ENCODE peak calls at places on chromosomes 2 and 18, in seven cellular contexts. One of them, this sample, is unnamed.

GRCh38 chr2:60319031-60319547 is 234.4 kb downstream of the BCL11A start:
- DNase-seq in gastrocnemius medialis: no peak
- DNase-seq in thoracic aorta: no peak
- DNase-seq in CD4-positive, alpha-beta T cell: no peak
- DNase-seq in esophagus muscularis mucosa: no peak
- DNase-seq in CD4-positive, CD25-positive, alpha-beta regulatory T cell: no peak
- DNase-seq in ascending aorta: no peak
- DNase-seq in this sample: no peak

GRCh38 chr2:189086710-189087109 is 92.9 kb downstream of the COL5A2 start:
- DNase-seq in gastrocnemius medialis: no peak
- DNase-seq in thoracic aorta: no peak
- DNase-seq in CD4-positive, alpha-beta T cell: no peak
- DNase-seq in esophagus muscularis mucosa: no peak
- DNase-seq in CD4-positive, CD25-positive, alpha-beta regulatory T cell: no peak
- DNase-seq in ascending aorta: no peak
- DNase-seq in this sample: no peak

GRCh38 chr18:77061946-77062517 is 70.6 kb downstream of the MBP start:
- DNase-seq in gastrocnemius medialis: no peak
- DNase-seq in thoracic aorta: no peak
- DNase-seq in CD4-positive, alpha-beta T cell: no peak
- DNase-seq in esophagus muscularis mucosa: no peak
- DNase-seq in CD4-positive, CD25-positive, alpha-beta regulatory T cell: no peak
- DNase-seq in ascending aorta: no peak
- DNase-seq in this sample: no peak

GRCh38 chr2:18435425-18436037 is 124.9 kb downstream of the RDH14 start:
- DNase-seq in gastrocnemius medialis: no peak
- DNase-seq in thoracic aorta: no peak
- DNase-seq in CD4-positive, alpha-beta T cell: no peak
- DNase-seq in esophagus muscularis mucosa: no peak
- DNase-seq in CD4-positive, CD25-positive, alpha-beta regulatory T cell: peak
- DNase-seq in ascending aorta: no peak
- DNase-seq in this sample: no peak

GRCh38 chr2:127707890-127708648 is 6.8 kb downstream of the SFT2D3 start:
- DNase-seq in gastrocnemius medialis: no peak
- DNase-seq in thoracic aorta: no peak
- DNase-seq in CD4-positive, alpha-beta T cell: no peak
- DNase-seq in esophagus muscularis mucosa: peak
- DNase-seq in CD4-positive, CD25-positive, alpha-beta regulatory T cell: no peak
- DNase-seq in ascending aorta: no peak
- DNase-seq in this sample: peak

GRCh38 chr2:240413813-240414429 is 21.5 kb upstream of the GPC1 start:
- DNase-seq in gastrocnemius medialis: no peak
- DNase-seq in thoracic aorta: no peak
- DNase-seq in CD4-positive, alpha-beta T cell: no peak
- DNase-seq in esophagus muscularis mucosa: no peak
- DNase-seq in CD4-positive, CD25-positive, alpha-beta regulatory T cell: no peak
- DNase-seq in ascending aorta: peak
- DNase-seq in this sample: no peak

GRCh38 chr2:98634406-98635092 is 26.2 kb downstream of the UNC50 start:
- DNase-seq in gastrocnemius medialis: no peak
- DNase-seq in thoracic aorta: no peak
- DNase-seq in CD4-positive, alpha-beta T cell: peak
- DNase-seq in esophagus muscularis mucosa: no peak
- DNase-seq in CD4-positive, CD25-positive, alpha-beta regulatory T cell: peak
- DNase-seq in ascending aorta: no peak
- DNase-seq in this sample: no peak

GRCh38 chr2:81767173-81767720 is 1462.7 kb upstream of the LRRTM1 start:
- DNase-seq in gastrocnemius medialis: no peak
- DNase-seq in thoracic aorta: no peak
- DNase-seq in CD4-positive, alpha-beta T cell: no peak
- DNase-seq in esophagus muscularis mucosa: no peak
- DNase-seq in CD4-positive, CD25-positive, alpha-beta regulatory T cell: no peak
- DNase-seq in ascending aorta: no peak
- DNase-seq in this sample: no peak

GRCh38 chr18:10352671-10353070 is 101.8 kb upstream of the APCDD1 start:
- DNase-seq in gastrocnemius medialis: no peak
- DNase-seq in thoracic aorta: no peak
- DNase-seq in CD4-positive, alpha-beta T cell: no peak
- DNase-seq in esophagus muscularis mucosa: peak
- DNase-seq in CD4-positive, CD25-positive, alpha-beta regulatory T cell: no peak
- DNase-seq in ascending aorta: no peak
- DNase-seq in this sample: no peak
- H3K27ac ChIP-seq in gastrocnemius medialis: no peak
- H3K27ac ChIP-seq in thoracic aorta: no peak
- H3K27ac ChIP-seq in CD4-positive, alpha-beta T cell: no peak
- H3K27ac ChIP-seq in esophagus muscularis mucosa: peak
- H3K27ac ChIP-seq in CD4-positive, CD25-positive, alpha-beta regulatory T cell: no peak
- H3K27ac ChIP-seq in ascending aorta: no peak
- H3K27ac ChIP-seq in this sample: no peak

GRCh38 chr2:136246086-136246669 is 128.2 kb upstream of the CXCR4 start:
- DNase-seq in gastrocnemius medialis: no peak
- DNase-seq in thoracic aorta: no peak
- DNase-seq in CD4-positive, alpha-beta T cell: no peak
- DNase-seq in esophagus muscularis mucosa: peak
- DNase-seq in CD4-positive, CD25-positive, alpha-beta regulatory T cell: no peak
- DNase-seq in ascending aorta: no peak
- DNase-seq in this sample: no peak
- H3K27ac ChIP-seq in gastrocnemius medialis: no peak
- H3K27ac ChIP-seq in thoracic aorta: no peak
- H3K27ac ChIP-seq in CD4-positive, alpha-beta T cell: no peak
- H3K27ac ChIP-seq in esophagus muscularis mucosa: no peak
- H3K27ac ChIP-seq in CD4-positive, CD25-positive, alpha-beta regulatory T cell: no peak
- H3K27ac ChIP-seq in ascending aorta: no peak
- H3K27ac ChIP-seq in this sample: no peak

DNA sequence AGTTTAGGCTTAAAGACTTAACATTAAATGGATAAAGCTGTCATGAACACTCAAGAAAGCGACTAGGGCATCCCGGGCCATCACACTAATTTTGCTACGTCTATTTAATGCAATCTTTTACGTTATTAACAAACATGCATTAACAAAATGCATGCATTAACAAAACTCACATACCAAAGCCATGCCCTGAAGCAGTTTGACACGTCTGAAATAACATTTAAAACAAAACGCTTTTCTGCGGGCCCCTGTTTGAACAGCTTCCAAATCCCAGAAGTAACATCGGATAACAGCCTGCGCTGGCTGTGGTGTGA is 458 bp downstream of the B4GALT6 start:
- DNase-seq in gastrocnemius medialis: no peak
- DNase-seq in thoracic aorta: no peak
- DNase-seq in CD4-positive, alpha-beta T cell: no peak
- DNase-seq in esophagus muscularis mucosa: no peak
- DNase-seq in CD4-positive, CD25-positive, alpha-beta regulatory T cell: no peak
- DNase-seq in ascending aorta: no peak
- DNase-seq in this sample: no peak
- H3K27ac ChIP-seq in gastrocnemius medialis: no peak
- H3K27ac ChIP-seq in thoracic aorta: no peak
- H3K27ac ChIP-seq in CD4-positive, alpha-beta T cell: no peak
- H3K27ac ChIP-seq in esophagus muscularis mucosa: peak
- H3K27ac ChIP-seq in CD4-positive, CD25-positive, alpha-beta regulatory T cell: no peak
- H3K27ac ChIP-seq in ascending aorta: no peak
- H3K27ac ChIP-seq in this sample: no peak

GRCh38 chr2:102186676-102187190 is at the start of gene IL1RL2:
- DNase-seq in gastrocnemius medialis: no peak
- DNase-seq in thoracic aorta: no peak
- DNase-seq in CD4-positive, alpha-beta T cell: no peak
- DNase-seq in esophagus muscularis mucosa: no peak
- DNase-seq in CD4-positive, CD25-positive, alpha-beta regulatory T cell: no peak
- DNase-seq in ascending aorta: no peak
- DNase-seq in this sample: no peak
- H3K27ac ChIP-seq in gastrocnemius medialis: peak
- H3K27ac ChIP-seq in thoracic aorta: no peak
- H3K27ac ChIP-seq in CD4-positive, alpha-beta T cell: no peak
- H3K27ac ChIP-seq in esophagus muscularis mucosa: peak
- H3K27ac ChIP-seq in CD4-positive, CD25-positive, alpha-beta regulatory T cell: no peak
- H3K27ac ChIP-seq in ascending aorta: no peak
- H3K27ac ChIP-seq in this sample: no peak